ENCODE peak calls at places on chromosomes 16 and 17, in seven cellular contexts. One of them, this sample, is unnamed.
A peak's percentile ranks its signal among the peaks of the same experiment; 100 is the strongest.

GRCh38 chr17:70535986-70536385 is 366.7 kb downstream of the KCNJ2 start:
- DNase-seq in heart right ventricle: no peak
- DNase-seq in HFF-Myc: no peak
- DNase-seq in sigmoid colon: no peak
- DNase-seq in PC-9: no peak
- DNase-seq in kidney: no peak
- DNase-seq in pancreas: no peak
- DNase-seq in this sample: no peak

GRCh38 chr16:66905633-66906539 is 12.8 kb downstream of the CDH16 start:
- DNase-seq in HFF-Myc: no peak
- DNase-seq in kidney: peak; percentile 91
- DNase-seq in heart right ventricle: peak; percentile 88
- DNase-seq in pancreas: peak; percentile 55
- DNase-seq in PC-9: peak; percentile 50
- DNase-seq in sigmoid colon: no peak
- DNase-seq in this sample: no peak

GRCh38 chr16:55470533-55471371 is 8.2 kb upstream of the MMP2 start:
- DNase-seq in kidney: no peak
- DNase-seq in HFF-Myc: no peak
- DNase-seq in heart right ventricle: no peak
- DNase-seq in sigmoid colon: no peak
- DNase-seq in pancreas: peak; percentile 30
- DNase-seq in PC-9: peak; percentile 87
- DNase-seq in this sample: no peak

GRCh38 chr17:57832711-57833596 is 16.9 kb downstream of the MRPS23 start:
- DNase-seq in PC-9: peak; percentile 37
- DNase-seq in heart right ventricle: peak; percentile 74
- DNase-seq in sigmoid colon: peak; percentile 86
- DNase-seq in HFF-Myc: peak; percentile 47
- DNase-seq in kidney: no peak
- DNase-seq in pancreas: peak; percentile 69
- DNase-seq in this sample: peak; percentile 30

GRCh38 chr17:10843806-10844205 is 5.9 kb upstream of the PIRT start:
- DNase-seq in sigmoid colon: no peak
- DNase-seq in PC-9: no peak
- DNase-seq in pancreas: no peak
- DNase-seq in HFF-Myc: no peak
- DNase-seq in heart right ventricle: peak; percentile 24
- DNase-seq in kidney: no peak
- DNase-seq in this sample: no peak

GRCh38 chr16:30491744-30492308 is 19.3 kb downstream of the ITGAL start:
- DNase-seq in pancreas: peak; percentile 23
- DNase-seq in heart right ventricle: peak; percentile 17
- DNase-seq in PC-9: peak; percentile 86
- DNase-seq in sigmoid colon: no peak
- DNase-seq in HFF-Myc: peak; percentile 82
- DNase-seq in kidney: no peak
- DNase-seq in this sample: peak; percentile 23

GRCh38 chr16:88681084-88681680 is 5.1 kb downstream of the SNAI3 start:
- DNase-seq in HFF-Myc: no peak
- DNase-seq in kidney: peak; percentile 77
- DNase-seq in pancreas: peak; percentile 40
- DNase-seq in sigmoid colon: no peak
- DNase-seq in heart right ventricle: no peak
- DNase-seq in PC-9: peak; percentile 36
- DNase-seq in this sample: no peak

GRCh38 chr16:10931977-10932632 is 10.2 kb downstream of the DEXI start:
- DNase-seq in PC-9: no peak
- DNase-seq in sigmoid colon: no peak
- DNase-seq in kidney: no peak
- DNase-seq in HFF-Myc: no peak
- DNase-seq in pancreas: no peak
- DNase-seq in heart right ventricle: no peak
- DNase-seq in this sample: no peak

GRCh38 chr17:419073-419735 is 66.6 kb upstream of the RPH3AL start:
- DNase-seq in PC-9: no peak
- DNase-seq in HFF-Myc: no peak
- DNase-seq in pancreas: no peak
- DNase-seq in sigmoid colon: no peak
- DNase-seq in kidney: no peak
- DNase-seq in heart right ventricle: no peak
- DNase-seq in this sample: no peak

GRCh38 chr16:59733321-59733720 is 999.2 kb upstream of the GOT2 start:
- DNase-seq in pancreas: no peak
- DNase-seq in PC-9: no peak
- DNase-seq in HFF-Myc: no peak
- DNase-seq in heart right ventricle: no peak
- DNase-seq in kidney: no peak
- DNase-seq in sigmoid colon: no peak
- DNase-seq in this sample: no peak

GRCh38 chr16:74742051-74742481 is 32.6 kb downstream of the FA2H start:
- DNase-seq in pancreas: no peak
- DNase-seq in kidney: no peak
- DNase-seq in HFF-Myc: no peak
- DNase-seq in PC-9: no peak
- DNase-seq in heart right ventricle: no peak
- DNase-seq in sigmoid colon: no peak
- DNase-seq in this sample: no peak

GRCh38 chr17:50238594-50239287 is 35.5 kb upstream of the TMEM92 start:
- DNase-seq in sigmoid colon: no peak
- DNase-seq in heart right ventricle: no peak
- DNase-seq in HFF-Myc: no peak
- DNase-seq in PC-9: no peak
- DNase-seq in pancreas: no peak
- DNase-seq in kidney: no peak
- DNase-seq in this sample: no peak

GRCh38 chr17:71757156-71757555 is 363.7 kb upstream of the SOX9 start:
- DNase-seq in HFF-Myc: peak; percentile 9
- DNase-seq in heart right ventricle: no peak
- DNase-seq in pancreas: no peak
- DNase-seq in sigmoid colon: no peak
- DNase-seq in PC-9: no peak
- DNase-seq in kidney: no peak
- DNase-seq in this sample: no peak

GRCh38 chr16:79334127-79334526 is 266.4 kb downstream of the MAF start:
- DNase-seq in kidney: no peak
- DNase-seq in pancreas: no peak
- DNase-seq in HFF-Myc: no peak
- DNase-seq in sigmoid colon: no peak
- DNase-seq in PC-9: no peak
- DNase-seq in heart right ventricle: no peak
- DNase-seq in this sample: no peak

GRCh38 chr17:82228278-82228841 is 482 bp upstream of the SLC16A3 start:
- DNase-seq in kidney: peak; percentile 92
- DNase-seq in pancreas: no peak
- DNase-seq in PC-9: peak; percentile 63
- DNase-seq in heart right ventricle: no peak
- DNase-seq in HFF-Myc: no peak
- DNase-seq in sigmoid colon: peak; percentile 80
- DNase-seq in this sample: no peak

GRCh38 chr17:48439875-48440505 is 10.0 kb upstream of the SKAP1 start:
- DNase-seq in pancreas: peak; percentile 12
- DNase-seq in PC-9: no peak
- DNase-seq in heart right ventricle: no peak
- DNase-seq in kidney: no peak
- DNase-seq in sigmoid colon: no peak
- DNase-seq in HFF-Myc: no peak
- DNase-seq in this sample: no peak

GRCh38 chr17:48441862-48442261 is 11.8 kb upstream of the SKAP1 start:
- DNase-seq in PC-9: no peak
- DNase-seq in pancreas: no peak
- DNase-seq in sigmoid colon: no peak
- DNase-seq in heart right ventricle: no peak
- DNase-seq in kidney: no peak
- DNase-seq in HFF-Myc: no peak
- DNase-seq in this sample: no peak

GRCh38 chr17:48440660-48441059 is 10.6 kb upstream of the SKAP1 start:
- DNase-seq in heart right ventricle: no peak
- DNase-seq in kidney: no peak
- DNase-seq in pancreas: no peak
- DNase-seq in sigmoid colon: no peak
- DNase-seq in PC-9: no peak
- DNase-seq in HFF-Myc: no peak
- DNase-seq in this sample: no peak

GRCh38 chr17:48442819-48443218 is 12.8 kb upstream of the SKAP1 start:
- DNase-seq in heart right ventricle: no peak
- DNase-seq in pancreas: no peak
- DNase-seq in HFF-Myc: no peak
- DNase-seq in PC-9: no peak
- DNase-seq in kidney: no peak
- DNase-seq in sigmoid colon: no peak
- DNase-seq in this sample: no peak

DNA sequence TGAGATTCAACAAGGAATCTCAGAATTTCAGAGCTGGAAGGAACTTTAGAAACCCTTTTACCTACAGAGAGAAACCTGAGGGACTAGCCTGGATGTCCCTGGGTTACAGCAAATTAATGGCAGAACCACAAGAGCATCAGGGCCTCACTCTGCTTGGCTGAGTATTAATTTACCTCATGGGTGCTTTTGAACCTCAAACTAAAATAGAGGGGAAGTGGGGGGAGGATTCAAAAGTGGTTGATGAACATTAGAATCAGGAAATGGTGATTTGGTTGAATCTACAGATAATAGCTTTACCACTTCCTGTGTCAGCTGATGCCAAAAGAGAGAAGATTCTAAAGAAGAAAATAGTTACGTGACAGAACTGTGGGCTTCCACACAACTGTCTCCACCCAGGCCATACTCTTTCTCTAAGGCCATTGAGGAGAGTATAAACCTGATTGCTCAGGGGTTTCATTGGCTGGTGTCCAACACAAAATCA is 11.3 kb upstream of the SKAP1 start:
- DNase-seq in HFF-Myc: no peak
- DNase-seq in heart right ventricle: no peak
- DNase-seq in PC-9: no peak
- DNase-seq in sigmoid colon: no peak
- DNase-seq in kidney: no peak
- DNase-seq in pancreas: no peak
- DNase-seq in this sample: no peak
- H3K4me3 ChIP-seq in HFF-Myc: no peak overlapping the region
- H3K4me3 ChIP-seq in heart right ventricle: no peak overlapping the region
- H3K4me3 ChIP-seq in PC-9: no peak overlapping the region
- H3K4me3 ChIP-seq in sigmoid colon: no peak overlapping the region
- H3K4me3 ChIP-seq in kidney: no peak overlapping the region
- H3K4me3 ChIP-seq in pancreas: no peak overlapping the region
- H3K4me3 ChIP-seq in this sample: no peak overlapping the region

DNA sequence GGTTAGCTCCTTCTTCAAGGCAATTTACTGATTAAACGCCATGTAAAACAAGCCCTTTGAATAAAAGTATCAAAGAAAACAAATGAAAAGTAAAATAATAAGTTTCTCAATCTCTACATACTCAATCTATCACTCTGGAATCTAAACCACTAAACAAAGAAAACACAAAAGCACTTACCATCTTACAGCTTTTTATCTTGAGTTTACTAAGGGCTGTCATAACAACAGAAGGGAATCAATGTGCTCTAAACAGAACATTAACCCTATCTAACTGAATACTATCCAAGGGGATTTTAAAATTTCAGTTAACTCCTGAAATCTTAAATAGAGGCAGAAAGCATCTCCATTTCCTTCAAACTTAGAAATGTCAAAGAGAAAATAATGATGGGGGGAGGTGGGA is 3.4 kb downstream of the SKA2 start:
- DNase-seq in heart right ventricle: no peak
- DNase-seq in PC-9: no peak
- DNase-seq in sigmoid colon: no peak
- DNase-seq in HFF-Myc: no peak
- DNase-seq in kidney: no peak
- DNase-seq in pancreas: no peak
- DNase-seq in this sample: no peak
- H3K4me3 ChIP-seq in heart right ventricle: no peak overlapping the region
- H3K4me3 ChIP-seq in PC-9: no peak overlapping the region
- H3K4me3 ChIP-seq in sigmoid colon: no peak overlapping the region
- H3K4me3 ChIP-seq in HFF-Myc: peak overlapping the region; percentile 75
- H3K4me3 ChIP-seq in kidney: no peak overlapping the region
- H3K4me3 ChIP-seq in pancreas: no peak overlapping the region
- H3K4me3 ChIP-seq in this sample: peak overlapping the region; percentile 44

GRCh38 chr16:3087836-3088235 is 11.3 kb downstream of the ZSCAN10 start:
- DNase-seq in kidney: peak; percentile 76
- DNase-seq in sigmoid colon: no peak
- DNase-seq in HFF-Myc: no peak
- DNase-seq in heart right ventricle: peak; percentile 51
- DNase-seq in pancreas: no peak
- DNase-seq in PC-9: no peak
- DNase-seq in this sample: no peak
- H3K4me3 ChIP-seq in kidney: no peak overlapping the region
- H3K4me3 ChIP-seq in sigmoid colon: no peak overlapping the region
- H3K4me3 ChIP-seq in HFF-Myc: no peak overlapping the region
- H3K4me3 ChIP-seq in heart right ventricle: peak overlapping the region; percentile 54
- H3K4me3 ChIP-seq in pancreas: no peak overlapping the region
- H3K4me3 ChIP-seq in PC-9: no peak overlapping the region
- H3K4me3 ChIP-seq in this sample: no peak overlapping the region

GRCh38 chr17:39659286-39660010 is 5.7 kb upstream of the TCAP start:
- DNase-seq in sigmoid colon: no peak
- DNase-seq in PC-9: no peak
- DNase-seq in heart right ventricle: peak; percentile 54
- DNase-seq in kidney: peak; percentile 71
- DNase-seq in pancreas: no peak
- DNase-seq in HFF-Myc: no peak
- DNase-seq in this sample: no peak
- H3K4me3 ChIP-seq in sigmoid colon: no peak overlapping the region
- H3K4me3 ChIP-seq in PC-9: no peak overlapping the region
- H3K4me3 ChIP-seq in heart right ventricle: no peak overlapping the region
- H3K4me3 ChIP-seq in kidney: no peak overlapping the region
- H3K4me3 ChIP-seq in pancreas: no peak overlapping the region
- H3K4me3 ChIP-seq in HFF-Myc: no peak overlapping the region
- H3K4me3 ChIP-seq in this sample: no peak overlapping the region

DNA sequence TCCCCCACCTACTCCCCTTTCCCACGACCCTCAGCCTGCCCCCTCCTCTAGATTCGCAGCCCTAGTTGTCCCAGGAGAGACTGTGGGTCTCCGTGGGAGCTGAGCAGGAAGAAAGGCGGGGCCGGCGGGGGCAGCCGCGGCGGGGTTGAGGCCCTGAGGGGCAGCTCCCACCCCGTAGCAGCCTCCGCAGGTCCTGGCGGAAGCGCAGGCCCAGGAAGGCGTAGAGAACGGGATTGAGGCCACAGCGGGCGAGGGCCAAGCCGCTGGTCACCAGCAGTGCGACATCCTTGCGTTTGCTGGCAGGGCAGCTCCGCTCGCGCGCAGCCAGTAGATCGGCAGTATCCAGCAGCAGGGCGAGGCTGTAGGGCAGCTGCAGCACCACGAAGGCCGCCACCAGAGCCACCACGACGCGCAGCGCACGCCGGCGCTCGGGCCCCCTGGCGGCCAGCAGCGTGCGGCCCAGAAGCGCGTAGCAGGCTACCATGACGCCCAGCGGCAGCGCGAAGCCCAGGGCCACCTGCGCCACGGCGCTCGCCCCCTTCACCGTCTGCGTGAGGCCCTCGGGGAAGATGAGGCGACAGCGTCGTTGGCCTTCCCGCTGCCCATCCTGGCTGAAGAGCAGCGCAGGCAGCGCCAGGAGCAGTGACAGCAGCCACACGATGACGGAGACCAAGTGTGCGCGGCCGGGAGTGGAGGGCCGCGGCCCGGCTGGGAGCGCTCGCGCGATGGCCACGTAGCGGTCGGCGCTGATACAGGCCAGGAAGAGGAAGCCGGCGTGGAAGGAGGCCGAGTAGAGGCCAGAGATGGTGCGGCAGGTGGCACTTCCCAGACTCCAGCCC is 1.9 kb downstream of the CCR10 start:
- DNase-seq in pancreas: peak; percentile 85
- DNase-seq in HFF-Myc: no peak
- DNase-seq in sigmoid colon: peak; percentile 89
- DNase-seq in heart right ventricle: peak; percentile 68
- DNase-seq in kidney: peak; percentile 92
- DNase-seq in PC-9: peak; percentile 82
- DNase-seq in this sample: no peak
- H3K4me3 ChIP-seq in pancreas: peak overlapping the region; percentile 92
- H3K4me3 ChIP-seq in HFF-Myc: peak overlapping the region; percentile 30
- H3K4me3 ChIP-seq in sigmoid colon: peak overlapping the region; percentile 65
- H3K4me3 ChIP-seq in heart right ventricle: peak overlapping the region; percentile 99
- H3K4me3 ChIP-seq in kidney: peak overlapping the region; percentile 54
- H3K4me3 ChIP-seq in PC-9: peak overlapping the region; percentile 65
- H3K4me3 ChIP-seq in this sample: peak overlapping the region; percentile 47

This sample was measured in AG04450.